ENCODE peak calls at places on chromosomes 6 and 20, in six cellular contexts. Z, O, A, J, F and V are unnamed samples.

GRCh38 chr6:5053864-5054426 is 31.2 kb upstream of the PPP1R3G start:
- DNase-seq in Z (no peak), O (no peak), A (no peak), J (no peak), F (no peak), V (no peak)

GRCh38 chr6:34543421-34543820 is 12.7 kb downstream of the SPDEF start:
- DNase-seq in Z (peak), O (no peak), A (no peak), J (no peak), F (no peak), V (no peak)

GRCh38 chr20:10131612-10132345 is 86.9 kb upstream of the SNAP25 start:
- DNase-seq in Z (no peak), O (no peak), A (peak), J (no peak), F (no peak), V (peak)

GRCh38 chr6:83708970-83709747 is at the start of gene SNAP91:
- DNase-seq in Z (no peak), O (no peak), A (peak), J (no peak), F (no peak), V (no peak)

GRCh38 chr6:47714802-47715201 is 16.4 kb downstream of the ADGRF4 start:
- DNase-seq in Z (no peak), O (no peak), A (no peak), J (no peak), F (no peak), V (peak)

GRCh38 chr6:15073344-15073789 is 172.5 kb upstream of the JARID2 start:
- DNase-seq in Z (no peak), O (peak), A (peak), J (no peak), F (no peak), V (no peak)

GRCh38 chr6:116099036-116099435 is 1.6 kb upstream of the NT5DC1 start:
- DNase-seq in Z (no peak), O (no peak), A (no peak), J (no peak), F (no peak), V (no peak)

GRCh38 chr20:37362821-37363220 is 16.9 kb downstream of the SRC start:
- DNase-seq in Z (no peak), O (no peak), A (no peak), J (no peak), F (no peak), V (no peak)

GRCh38 chr20:17619351-17620093 is 49.6 kb downstream of the DSTN start:
- DNase-seq in Z (no peak), O (no peak), A (no peak), J (no peak), F (no peak), V (no peak)

GRCh38 chr6:17725083-17725482 is 18.4 kb upstream of the NUP153 start:
- DNase-seq in Z (no peak), O (no peak), A (peak), J (no peak), F (no peak), V (no peak)

GRCh38 chr6:26554669-26555504 is 16.7 kb downstream of the HMGN4 start:
- DNase-seq in Z (no peak), O (peak), A (peak), J (peak), F (no peak), V (peak)

GRCh38 chr20:50385733-50386640 is 124.2 kb upstream of the PTPN1 start:
- DNase-seq in Z (no peak), O (no peak), A (no peak), J (peak), F (no peak), V (no peak)

GRCh38 chr20:50151034-50151743 is 2.3 kb downstream of the PEDS1 start:
- DNase-seq in Z (no peak), O (no peak), A (no peak), J (no peak), F (no peak), V (no peak)

GRCh38 chr6:167136376-167136775 is 13.5 kb downstream of the CCR6 start:
- DNase-seq in Z (no peak), O (peak), A (no peak), J (no peak), F (no peak), V (no peak)

GRCh38 chr6:73644030-73644429 is 9.8 kb downstream of the SLC17A5 start:
- DNase-seq in Z (no peak), O (no peak), A (no peak), J (no peak), F (no peak), V (no peak)

GRCh38 chr6:40177596-40177995 is 243.3 kb upstream of the MOCS1 start:
- DNase-seq in Z (no peak), O (no peak), A (no peak), J (no peak), F (no peak), V (no peak)

GRCh38 chr6:134041093-134041492 is 11.3 kb downstream of the SLC2A12 start:
- DNase-seq in Z (no peak), O (no peak), A (no peak), J (no peak), F (peak), V (peak)

GRCh38 chr6:156691018-156691417 is 86.2 kb upstream of the ARID1B start:
- DNase-seq in Z (no peak), O (no peak), A (no peak), J (no peak), F (no peak), V (no peak)